ENCODE peak calls at places on chromosomes 6 and 20, in four cellular contexts. C is GM23338, B is small intestine, G is upper lobe of left lung. S is an unnamed sample.

GRCh38 chr6:6407061-6407723 is 86.7 kb upstream of the F13A1 start:
- DNase-seq in C (no peak), B (no peak), G (no peak), S (no peak)

GRCh38 chr6:2971420-2972218 is at the start of gene SERPINB6:
- DNase-seq in C (peak), B (peak), G (peak), S (peak)

GRCh38 chr20:32387262-32387661 is 29.1 kb downstream of the ASXL1 start:
- DNase-seq in C (no peak), B (peak), G (no peak), S (no peak)

GRCh38 chr6:38646166-38646565 is 6.4 kb upstream of the BTBD9 start:
- DNase-seq in C (peak), B (no peak), G (no peak), S (no peak)

GRCh38 chr20:50054626-50055511 is 58.1 kb downstream of the UBE2V1 start:
- DNase-seq in C (no peak), B (no peak), G (peak), S (peak)

GRCh38 chr20:63697357-63697867 is 960 bp downstream of the TNFRSF6B start:
- DNase-seq in C (no peak), B (no peak), G (no peak), S (peak)

GRCh38 chr6:25010917-25011625 is 75.3 kb upstream of the RIPOR2 start:
- DNase-seq in C (no peak), B (no peak), G (no peak), S (no peak)

GRCh38 chr6:83417880-83418663 is 12.8 kb downstream of the ME1 start:
- DNase-seq in C (peak), B (peak), G (no peak), S (no peak)

GRCh38 chr6:160254467-160255312 is 3.9 kb downstream of the SLC22A2 start:
- DNase-seq in C (no peak), B (peak), G (no peak), S (peak)

GRCh38 chr20:57002066-57002570 is 264.3 kb downstream of the BMP7 start:
- DNase-seq in C (no peak), B (no peak), G (no peak), S (no peak)
- H3K4me3 ChIP-seq in C (no peak), B (no peak), G (no peak), S (no peak)

DNA sequence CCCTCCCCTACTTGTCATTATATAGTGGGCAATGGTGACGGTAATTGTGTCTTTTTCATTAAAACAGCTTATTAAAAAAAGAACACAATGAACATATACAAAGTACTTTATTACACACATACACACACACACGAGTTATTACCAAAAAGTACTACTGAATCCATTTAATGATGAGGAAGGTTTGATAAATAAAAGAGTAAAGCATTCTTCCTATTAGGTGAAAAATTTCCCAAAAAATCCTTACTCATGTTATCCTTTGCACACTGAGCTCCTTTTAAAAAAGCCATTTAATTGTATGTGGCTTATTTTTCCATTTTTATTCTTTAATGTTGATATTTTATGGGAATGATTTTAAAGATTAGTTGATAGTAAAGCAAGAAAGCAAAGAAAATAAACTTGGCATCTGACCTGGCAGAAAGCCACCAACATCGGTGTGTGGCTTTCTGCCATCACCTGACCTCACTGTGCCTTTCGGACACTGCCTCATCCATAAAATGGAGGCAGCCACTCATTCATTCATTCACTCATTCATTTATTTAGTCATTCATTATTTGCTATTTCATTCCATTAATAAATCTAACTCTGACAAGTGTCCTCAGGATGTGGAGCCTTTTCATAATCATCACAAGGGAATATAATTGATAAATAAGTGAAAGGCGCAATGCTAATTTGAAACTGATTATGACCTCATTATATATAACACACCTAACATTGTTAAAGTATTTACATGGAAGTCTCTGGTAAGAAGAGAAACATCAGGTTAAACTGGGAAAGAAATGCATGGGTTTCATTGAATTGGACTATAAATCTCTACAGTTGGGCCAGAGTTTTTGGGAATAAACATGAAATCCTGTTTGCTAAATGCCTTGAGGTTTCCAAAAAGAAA is 727 bp upstream of the SGK1 start:
- DNase-seq in C (no peak), B (no peak), G (no peak), S (no peak)
- H3K4me3 ChIP-seq in C (peak), B (no peak), G (no peak), S (no peak)

GRCh38 chr20:54201268-54201846 is 6.5 kb upstream of the PFDN4 start:
- DNase-seq in C (no peak), B (no peak), G (no peak), S (no peak)

GRCh38 chr20:54199721-54200176 is 8.1 kb upstream of the PFDN4 start:
- DNase-seq in C (peak), B (peak), G (no peak), S (peak)

GRCh38 chr20:54200487-54201267 is 7.2 kb upstream of the PFDN4 start:
- DNase-seq in C (no peak), B (peak), G (no peak), S (peak)

GRCh38 chr20:54204063-54204462 is 3.8 kb upstream of the PFDN4 start:
- DNase-seq in C (no peak), B (no peak), G (peak), S (no peak)

DNA sequence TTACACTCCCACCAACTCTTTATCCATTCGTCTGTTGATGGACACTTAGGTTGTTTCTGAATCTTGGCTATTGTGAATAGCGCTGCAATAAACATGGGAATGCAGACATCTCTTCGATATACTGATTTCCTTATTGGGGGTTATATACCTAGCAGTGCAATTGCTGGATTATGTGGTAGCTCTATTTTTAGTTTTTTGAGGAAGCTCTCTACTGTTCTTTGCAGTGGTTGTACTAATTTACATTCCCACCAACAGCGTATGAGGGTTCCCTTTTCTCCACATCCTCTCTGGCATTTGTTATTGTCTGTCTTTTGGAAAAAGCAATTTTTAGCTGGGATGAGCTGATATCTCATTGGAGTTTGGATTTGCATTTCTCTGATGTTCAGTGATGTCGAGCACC is 4.6 kb upstream of the PFDN4 start:
- DNase-seq in C (no peak), B (no peak), G (no peak), S (no peak)
- H3K4me3 ChIP-seq in C (no peak), B (no peak), G (no peak), S (no peak)

GRCh38 chr6:53065266-53066058 is at the start of gene FBXO9:
- DNase-seq in C (peak), B (peak), G (peak), S (peak)

GRCh38 chr6:53066059-53066406 is 829 bp downstream of the FBXO9 start:
- DNase-seq in C (peak), B (peak), G (peak), S (peak)

GRCh38 chr6:53059648-53060589 is 5.3 kb upstream of the FBXO9 start:
- DNase-seq in C (no peak), B (peak), G (no peak), S (no peak)

GRCh38 chr6:53064726-53065265 is 408 bp upstream of the FBXO9 start:
- DNase-seq in C (peak), B (peak), G (peak), S (peak)

DNA sequence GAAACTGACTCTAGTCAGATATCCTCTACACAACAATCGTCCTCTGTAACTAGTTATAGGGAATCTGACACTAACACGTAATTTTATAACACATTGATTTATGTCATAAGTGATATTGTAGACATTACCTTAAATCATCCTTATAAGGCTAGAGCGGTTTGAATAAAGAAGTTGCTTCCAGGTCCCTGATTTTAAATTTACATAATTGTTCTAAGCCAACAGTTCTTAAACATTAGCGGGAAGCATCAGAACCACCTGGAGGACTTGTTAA is 2.9 kb upstream of the FBXO9 start:
- DNase-seq in C (no peak), B (no peak), G (no peak), S (no peak)
- H3K4me3 ChIP-seq in C (peak), B (no peak), G (peak), S (peak)

GRCh38 chr20:47274449-47275108 is 81.9 kb downstream of the ZMYND8 start:
- DNase-seq in C (no peak), B (no peak), G (no peak), S (no peak)
- H3K4me3 ChIP-seq in C (no peak), B (no peak), G (no peak), S (no peak)

GRCh38 chr20:3221398-3222226 is 12.3 kb downstream of the ITPA start:
- DNase-seq in C (no peak), B (peak), G (peak), S (peak)
- H3K4me3 ChIP-seq in C (no peak), B (no peak), G (no peak), S (no peak)

DNA sequence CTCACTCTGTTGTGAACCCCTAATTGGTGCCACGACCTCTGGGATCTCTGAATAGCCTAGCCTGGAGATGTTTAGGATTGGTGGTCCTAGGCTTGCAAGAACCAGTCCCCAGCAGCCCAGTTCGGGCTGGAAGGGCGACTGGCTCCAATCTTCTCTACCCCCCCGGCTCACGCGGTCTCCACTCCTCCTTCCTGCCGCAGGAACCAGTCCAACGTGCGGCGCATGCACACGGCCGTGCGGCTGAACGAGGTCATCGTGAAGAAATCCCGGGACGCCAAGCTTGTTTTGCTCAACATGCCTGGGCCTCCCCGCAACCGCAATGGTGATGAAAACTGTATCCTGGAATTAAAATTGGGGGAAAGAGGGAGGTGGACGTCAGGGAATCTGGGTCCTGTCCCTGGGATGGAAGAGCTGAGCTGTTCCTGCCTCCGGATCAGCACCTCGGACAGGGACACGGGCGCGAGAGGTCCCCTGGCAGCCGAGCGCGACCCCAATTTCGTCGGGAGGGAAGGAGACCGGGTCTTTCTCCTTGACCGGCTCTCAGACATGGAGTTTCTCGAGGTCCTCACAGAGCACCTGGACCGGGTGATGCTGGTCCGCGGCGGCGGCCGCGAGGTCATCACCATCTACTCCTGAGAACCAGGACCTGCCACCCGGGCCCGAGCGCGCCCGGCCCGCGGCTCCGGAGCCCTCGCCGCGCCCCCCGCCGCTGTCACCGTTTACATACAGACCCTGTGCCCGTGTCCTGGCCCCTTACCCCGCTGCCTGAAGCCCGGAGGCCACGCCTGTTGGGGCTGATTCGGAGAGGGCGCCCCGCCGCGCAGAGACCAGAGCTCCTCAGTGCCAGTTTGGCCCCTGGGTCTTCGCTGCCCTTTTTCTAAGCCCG is 28.2 kb downstream of the SLC12A5 start:
- DNase-seq in C (peak), B (no peak), G (peak), S (no peak)
- H3K4me3 ChIP-seq in C (peak), B (no peak), G (peak), S (no peak)

DNA sequence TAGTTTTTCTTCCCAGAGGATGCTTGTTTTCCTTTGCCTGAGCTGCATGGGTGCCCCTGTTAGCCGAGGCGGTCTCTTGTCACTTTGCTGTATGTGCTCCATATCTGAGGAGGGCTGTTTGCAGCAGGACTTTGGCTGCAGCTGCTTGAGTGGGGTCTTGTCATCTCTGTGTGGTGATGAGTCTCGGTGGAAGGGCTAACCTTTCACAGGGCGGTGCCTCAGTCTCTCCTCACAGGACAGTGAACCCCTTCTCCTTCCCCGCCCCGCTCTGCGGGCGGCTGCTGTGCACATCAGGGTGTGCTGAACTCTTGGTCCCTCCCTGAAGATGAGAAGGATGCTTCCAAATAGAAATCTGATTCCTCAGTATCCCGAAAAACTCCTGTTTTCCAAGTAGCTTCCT is 75.1 kb downstream of the SYNJ2 start:
- DNase-seq in C (no peak), B (no peak), G (no peak), S (no peak)
- H3K4me3 ChIP-seq in C (no peak), B (no peak), G (no peak), S (no peak)

DNA sequence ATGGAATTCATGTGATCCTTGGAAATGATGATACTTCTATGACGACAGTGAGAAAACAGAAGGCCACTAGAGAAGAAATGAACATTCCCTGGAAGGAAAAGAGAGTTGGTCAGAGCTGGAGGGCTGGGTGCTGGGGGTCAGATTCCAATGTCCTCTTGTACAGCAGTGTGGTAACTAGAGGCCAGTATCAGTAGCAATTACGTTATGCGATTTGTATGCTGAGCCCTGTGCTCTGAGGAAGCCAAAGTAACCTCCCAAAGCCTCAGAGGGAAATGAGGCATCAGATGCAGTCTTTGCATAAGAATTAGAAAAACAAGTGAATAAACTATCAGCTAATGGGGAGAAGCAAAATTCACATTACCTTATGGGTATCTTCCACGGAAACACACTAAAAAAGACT is 65.5 kb upstream of the SLC4A11 start:
- DNase-seq in C (no peak), B (no peak), G (no peak), S (no peak)
- H3K4me3 ChIP-seq in C (no peak), B (no peak), G (no peak), S (no peak)

S was measured in transverse colon.